ENCODE peak calls at places on chromosomes 6 and 20, in six cellular contexts. I, B, K, V, T and X are unnamed samples.

GRCh38 chr20:19256085-19256484 is 43.6 kb downstream of the SLC24A3 start:
- DNase-seq in V (peak; percentile 66), T (no peak), I (no peak), B (no peak), K (no peak), X (no peak)

GRCh38 chr6:143335865-143336264 is 114.6 kb downstream of the ADAT2 start:
- DNase-seq in V (peak; percentile 25), I (no peak), K (no peak), T (no peak), B (no peak), X (no peak)

GRCh38 chr20:25308671-25309394 is 60.9 kb downstream of the PYGB start:
- DNase-seq in B (no peak), K (peak; percentile 17), I (no peak), T (peak; percentile 77), V (peak; percentile 88), X (peak; percentile 37)

GRCh38 chr6:33430991-33431879 is 11.4 kb downstream of the SYNGAP1 start:
- DNase-seq in T (peak; percentile 92), K (no peak), B (peak; percentile 34), V (peak; percentile 76), I (peak; percentile 86), X (peak; percentile 73)

GRCh38 chr20:19099586-19100555 is 112.6 kb upstream of the SLC24A3 start:
- DNase-seq in T (no peak), I (no peak), V (no peak), K (no peak), B (no peak), X (no peak)

GRCh38 chr6:160950507-160950906 is 41.1 kb upstream of the MAP3K4 start:
- DNase-seq in I (no peak), V (peak; percentile 72), T (no peak), K (no peak), B (no peak), X (peak; percentile 46)

GRCh38 chr6:11294263-11294662 is 61.8 kb upstream of the NEDD9 start:
- DNase-seq in V (no peak), B (no peak), I (no peak), K (no peak), T (no peak), X (no peak)

GRCh38 chr20:2840967-2841531 is 504 bp downstream of the VPS16 start:
- DNase-seq in B (peak; percentile 33), K (peak; percentile 40), I (peak; percentile 45), V (peak; percentile 83), T (peak; percentile 94), X (peak; percentile 66)

GRCh38 chr6:453152-453551 is 61.6 kb downstream of the IRF4 start:
- DNase-seq in I (no peak), T (peak; percentile 86), K (peak; percentile 5), B (peak; percentile 57), V (no peak), X (no peak)

GRCh38 chr6:153121311-153121710 is 9.8 kb downstream of the RGS17 start:
- DNase-seq in K (no peak), T (no peak), I (no peak), V (peak; percentile 20), B (no peak), X (no peak)

GRCh38 chr6:126824226-126824625 is 294.2 kb upstream of the RSPO3 start:
- DNase-seq in B (no peak), I (no peak), K (no peak), T (no peak), V (no peak), X (no peak)

GRCh38 chr6:27962506-27962905 is 5.5 kb downstream of the OR2B6 start:
- DNase-seq in K (no peak), T (no peak), I (no peak), B (no peak), V (no peak), X (no peak)

GRCh38 chr20:32007787-32008616 is 2.2 kb upstream of the CCM2L start:
- DNase-seq in V (peak; percentile 48), I (no peak), K (no peak), T (peak; percentile 83), B (no peak), X (peak; percentile 91)

GRCh38 chr6:76885861-76886301 is 577.4 kb downstream of the HTR1B start:
- DNase-seq in K (no peak), T (no peak), V (peak; percentile 47), I (no peak), B (no peak), X (no peak)